ENCODE peak calls at places on chromosomes 13 and 19, in five cellular contexts. G is GM12878, I is HepG2, R is K562, P is SK-N-SH. F is an unnamed sample.

GRCh38 chr13:114071441-114071840 is 61.0 kb downstream of the RASA3 start:
- DNase-seq in P (no peak), I (no peak), R (no peak), G (no peak), F (no peak)

GRCh38 chr19:10602330-10603083 is 15.4 kb upstream of the AP1M2 start:
- DNase-seq in P (peak; percentile 100), R (peak; percentile 99), I (peak; percentile 31), G (no peak), F (peak; percentile 83)

GRCh38 chr13:41546372-41547252 is 89.3 kb downstream of the RGCC start:
- DNase-seq in I (peak; percentile 21), G (no peak), R (no peak), P (no peak), F (no peak)

GRCh38 chr19:15288146-15288963 is 44.0 kb downstream of the BRD4 start:
- DNase-seq in R (no peak), P (peak; percentile 72), G (no peak), I (no peak), F (no peak)

GRCh38 chr19:18852634-18853033 is 20.9 kb downstream of the UPF1 start:
- DNase-seq in R (no peak), G (no peak), I (no peak), P (no peak), F (no peak)

GRCh38 chr13:21909331-21909730 is 238.5 kb downstream of the FGF9 start:
- DNase-seq in R (no peak), G (no peak), I (no peak), P (no peak), F (no peak)

GRCh38 chr19:29672933-29673336 is 7.7 kb downstream of the PLEKHF1 start:
- DNase-seq in G (peak; percentile 69), P (no peak), R (no peak), I (no peak), F (no peak)

GRCh38 chr19:30305346-30306060 is 66.7 kb upstream of the ZNF536 start:
- DNase-seq in P (peak; percentile 29), R (no peak), I (no peak), G (no peak), F (no peak)

GRCh38 chr19:51091895-51092873 is 9.5 kb upstream of the KLK14 start:
- DNase-seq in R (no peak), G (no peak), P (no peak), I (no peak), F (no peak)

GRCh38 chr13:24141333-24141910 is 19.1 kb upstream of the SPATA13 start:
- DNase-seq in P (no peak), I (no peak), R (no peak), G (no peak), F (no peak)

DNA sequence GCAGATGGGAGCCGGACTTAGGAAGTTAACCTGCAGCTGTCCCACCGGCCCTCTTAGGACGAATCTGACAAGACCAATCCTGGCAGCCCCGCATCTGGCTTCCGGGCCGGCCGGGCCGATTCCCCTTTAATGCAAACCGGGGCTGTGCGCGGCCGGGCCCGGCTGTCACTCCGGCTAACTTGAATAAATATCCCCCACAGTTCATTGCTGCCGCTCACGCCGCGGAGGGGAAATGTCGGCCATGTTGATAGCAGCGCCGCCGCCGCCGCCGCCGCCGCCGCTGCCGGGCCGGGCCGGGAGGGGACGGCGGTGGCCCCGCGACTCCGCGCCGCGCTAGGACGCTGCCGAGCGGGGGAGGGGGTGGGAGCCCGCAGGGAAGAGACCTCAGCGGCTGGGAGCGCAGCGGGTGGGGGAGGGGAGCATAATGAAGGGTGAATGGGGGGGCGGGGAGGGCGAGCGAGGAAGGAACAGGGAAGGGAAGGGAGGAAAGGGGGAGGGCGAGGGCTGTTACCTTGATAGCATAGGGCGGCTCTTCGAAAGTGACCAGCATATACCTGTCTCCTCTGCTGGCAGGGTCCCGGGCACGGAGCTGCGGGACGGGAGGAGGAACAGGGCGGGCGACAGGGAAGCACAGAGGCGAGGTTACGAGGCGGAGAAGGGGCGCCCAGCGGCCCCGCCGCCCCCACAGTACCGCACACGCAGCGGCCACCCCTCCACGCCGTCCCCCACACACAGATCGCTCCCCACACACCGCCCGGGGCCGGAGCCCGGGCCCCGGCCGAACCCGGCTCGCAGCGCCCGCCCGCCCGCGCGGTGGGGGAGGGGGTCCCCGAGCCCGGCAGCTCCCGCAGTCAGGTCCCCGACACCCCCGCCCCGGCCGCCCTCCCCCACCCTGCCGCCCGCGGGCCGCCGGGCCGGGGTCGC is 1.1 kb downstream of the INTS6 start:
- DNase-seq in I (peak; percentile 54), P (peak; percentile 81), R (peak; percentile 69), G (no peak), F (peak; percentile 41)
- TF ChIP-seq RFX5 in I (no peak), P (no peak), R (no peak), G (no peak), F (no peak)

GRCh38 chr19:35040826-35041547 is 534 bp upstream of the HPN start:
- DNase-seq in G (no peak), I (peak; percentile 96), R (peak; percentile 84), P (no peak), F (no peak)

GRCh38 chr19:35042056-35042730 is 672 bp downstream of the HPN start:
- DNase-seq in I (peak; percentile 89), R (no peak), G (no peak), P (no peak), F (no peak)

GRCh38 chr19:35042954-35043604 is 1.6 kb downstream of the HPN start:
- DNase-seq in G (no peak), P (no peak), R (no peak), I (peak; percentile 43), F (no peak)

GRCh38 chr19:35040474-35040825 is 1.1 kb upstream of the HPN start:
- DNase-seq in R (no peak), P (no peak), G (no peak), I (no peak), F (no peak)

GRCh38 chr19:35041548-35042055 is at the start of gene HPN:
- DNase-seq in I (peak; percentile 77), P (no peak), R (peak; percentile 66), G (no peak), F (no peak)
- TF ChIP-seq SMC3 in I (no peak), P (no peak), R (no peak), G (no peak), F (no peak)

GRCh38 chr13:89902223-89902622 is 1445.3 kb upstream of the MIR17HG start:
- DNase-seq in I (no peak), P (no peak), R (no peak), G (no peak), F (no peak)

GRCh38 chr13:89900104-89900760 is 1447.3 kb upstream of the MIR17HG start:
- DNase-seq in I (peak; percentile 39), G (no peak), P (no peak), R (no peak), F (no peak)

GRCh38 chr13:89903115-89903514 is 1444.4 kb upstream of the MIR17HG start:
- DNase-seq in R (no peak), G (no peak), P (no peak), I (no peak), F (no peak)

GRCh38 chr13:89899302-89900103 is 1448.0 kb upstream of the MIR17HG start:
- DNase-seq in P (no peak), I (peak; percentile 91), G (no peak), R (no peak), F (no peak)

DNA sequence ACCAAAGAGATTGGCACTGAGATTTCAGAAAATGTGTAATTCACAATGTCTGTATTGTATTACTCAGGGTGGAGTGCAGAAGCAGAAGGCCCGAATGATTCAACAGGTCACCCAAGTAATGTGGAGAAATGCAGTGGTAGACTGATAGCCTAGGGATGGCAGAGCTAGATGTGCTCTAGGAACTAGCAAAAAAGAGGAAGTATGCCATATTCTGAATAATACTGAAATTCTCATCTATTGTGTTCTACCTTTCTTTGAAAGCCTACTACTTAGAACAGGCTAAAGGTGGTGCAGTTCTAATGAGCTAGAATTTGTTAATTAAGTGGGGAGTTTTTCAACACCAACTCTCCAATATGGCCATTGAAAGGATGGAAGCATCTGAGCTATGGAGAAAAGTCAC is 1449.8 kb upstream of the MIR17HG start:
- DNase-seq in P (no peak), R (no peak), I (no peak), G (peak; percentile 4), F (no peak)
- TF ChIP-seq RFX5 in P (no peak), R (no peak), I (no peak), G (no peak), F (no peak)

GRCh38 chr13:82116422-82116989 is 1765.8 kb downstream of the SLITRK1 start:
- DNase-seq in P (no peak), R (no peak), G (no peak), I (no peak), F (no peak)
- TF ChIP-seq SMC3 in P (no peak), R (no peak), G (no peak), I (no peak), F (no peak)